ENCODE peak calls at places on chromosomes 3 and 15, in four cellular contexts. U is activated T-helper 1 cell treated with Interleukin-2 at 50 U/mL for 16 hours, A is Kasumi-1, Y is AG04450. D is an unnamed sample.

GRCh38 chr3:36911990-36912804 is 32.7 kb downstream of the TRANK1 start:
- DNase-seq in U (no peak), A (peak; percentile 64), Y (peak; percentile 81), D (peak; percentile 89)

GRCh38 chr15:77094397-77095030 is 23.6 kb upstream of the TSPAN3 start:
- DNase-seq in U (no peak), A (no peak), Y (no peak), D (no peak)

GRCh38 chr3:195808741-195809290 is 2.9 kb downstream of the MUC4 start:
- DNase-seq in U (no peak), A (no peak), Y (no peak), D (no peak)

GRCh38 chr3:62027796-62028195 is 345.6 kb downstream of the FEZF2 start:
- DNase-seq in U (no peak), A (no peak), Y (no peak), D (no peak)

GRCh38 chr3:147881933-147882332 is 472.8 kb downstream of the ZIC1 start:
- DNase-seq in U (no peak), A (no peak), Y (no peak), D (no peak)

GRCh38 chr3:55935241-55935640 is 448.1 kb upstream of the WNT5A start:
- DNase-seq in U (no peak), A (no peak), Y (no peak), D (no peak)

GRCh38 chr3:47347217-47347801 is 33.5 kb upstream of the PTPN23 start:
- DNase-seq in U (no peak), A (peak; percentile 74), Y (peak; percentile 55), D (peak; percentile 17)

GRCh38 chr3:100603449-100603848 is 6.0 kb upstream of the ADGRG7 start:
- DNase-seq in U (no peak), A (peak; percentile 65), Y (no peak), D (peak; percentile 50)

GRCh38 chr3:126946387-126946786 is 36.5 kb upstream of the PLXNA1 start:
- DNase-seq in U (no peak), A (no peak), Y (no peak), D (no peak)

GRCh38 chr15:82545002-82545401 is 4.7 kb upstream of the RPS17 start:
- DNase-seq in U (no peak), A (no peak), Y (no peak), D (no peak)

GRCh38 chr15:73382131-73382530 is 13.4 kb upstream of the HCN4 start:
- DNase-seq in U (no peak), A (no peak), Y (no peak), D (no peak)

GRCh38 chr3:141680620-141681389 is 57.3 kb upstream of the RNF7 start:
- DNase-seq in U (no peak), A (peak; percentile 44), Y (no peak), D (peak; percentile 75)

GRCh38 chr3:36201546-36201945 is 178.8 kb upstream of the STAC start:
- DNase-seq in U (no peak), A (no peak), Y (no peak), D (no peak)

GRCh38 chr3:72633101-72633500 is 215.1 kb downstream of the SHQ1 start:
- DNase-seq in U (no peak), A (no peak), Y (no peak), D (no peak)

GRCh38 chr15:48868549-48868948 is 9.4 kb upstream of the EID1 start:
- DNase-seq in U (no peak), A (no peak), Y (no peak), D (peak; percentile 94)

GRCh38 chr3:168123211-168124173 is 27.8 kb upstream of the GOLIM4 start:
- DNase-seq in U (no peak), A (no peak), Y (no peak), D (no peak)

GRCh38 chr3:188439080-188439479 is 285.1 kb downstream of the LPP start:
- DNase-seq in U (no peak), A (peak; percentile 94), Y (no peak), D (no peak)

D was measured in bronchial epithelial cell.